ENCODE peak calls at places on chromosome 18, in ten cellular contexts. One of them, this sample, is unnamed.

GRCh38 chr18:66727991-66728390 is 124.1 kb upstream of the CDH19 start:
- DNase-seq in mesendoderm: no peak
- DNase-seq in lung: no peak
- DNase-seq in A549: no peak
- DNase-seq in endothelial cell of umbilical vein: no peak
- DNase-seq in PC-9: no peak
- DNase-seq in CD4-positive, alpha-beta T cell: no peak
- DNase-seq in breast epithelium: no peak
- DNase-seq in HepG2: no peak
- DNase-seq in sigmoid colon: no peak
- DNase-seq in this sample: no peak

GRCh38 chr18:3603460-3604259 is 153.7 kb downstream of the TGIF1 start:
- DNase-seq in lung: no peak
- DNase-seq in A549: no peak
- DNase-seq in breast epithelium: no peak
- DNase-seq in HepG2: peak
- DNase-seq in sigmoid colon: peak
- DNase-seq in endothelial cell of umbilical vein: peak
- DNase-seq in CD4-positive, alpha-beta T cell: no peak
- DNase-seq in PC-9: peak
- DNase-seq in mesendoderm: peak
- DNase-seq in this sample: peak

GRCh38 chr18:45059695-45060094 is 379.0 kb downstream of the SETBP1 start:
- DNase-seq in lung: no peak
- DNase-seq in sigmoid colon: no peak
- DNase-seq in breast epithelium: no peak
- DNase-seq in mesendoderm: no peak
- DNase-seq in PC-9: no peak
- DNase-seq in HepG2: no peak
- DNase-seq in endothelial cell of umbilical vein: peak
- DNase-seq in A549: peak
- DNase-seq in CD4-positive, alpha-beta T cell: no peak
- DNase-seq in this sample: peak

GRCh38 chr18:58268849-58269248 is 224.8 kb downstream of the NEDD4L start:
- DNase-seq in A549: peak
- DNase-seq in breast epithelium: no peak
- DNase-seq in mesendoderm: peak
- DNase-seq in HepG2: no peak
- DNase-seq in endothelial cell of umbilical vein: peak
- DNase-seq in lung: no peak
- DNase-seq in PC-9: peak
- DNase-seq in CD4-positive, alpha-beta T cell: no peak
- DNase-seq in sigmoid colon: no peak
- DNase-seq in this sample: no peak

GRCh38 chr18:48632676-48633257 is 93.9 kb downstream of the CTIF start:
- DNase-seq in A549: no peak
- DNase-seq in lung: no peak
- DNase-seq in breast epithelium: no peak
- DNase-seq in mesendoderm: no peak
- DNase-seq in endothelial cell of umbilical vein: no peak
- DNase-seq in HepG2: peak
- DNase-seq in sigmoid colon: peak
- DNase-seq in CD4-positive, alpha-beta T cell: no peak
- DNase-seq in PC-9: no peak
- DNase-seq in this sample: no peak

GRCh38 chr18:9950289-9951016 is 36.6 kb downstream of the VAPA start:
- DNase-seq in lung: no peak
- DNase-seq in HepG2: no peak
- DNase-seq in CD4-positive, alpha-beta T cell: no peak
- DNase-seq in A549: no peak
- DNase-seq in PC-9: no peak
- DNase-seq in mesendoderm: no peak
- DNase-seq in endothelial cell of umbilical vein: no peak
- DNase-seq in sigmoid colon: no peak
- DNase-seq in breast epithelium: no peak
- DNase-seq in this sample: no peak

GRCh38 chr18:8657873-8658521 is 47.4 kb upstream of the MTCL1 start:
- DNase-seq in breast epithelium: no peak
- DNase-seq in CD4-positive, alpha-beta T cell: no peak
- DNase-seq in A549: no peak
- DNase-seq in endothelial cell of umbilical vein: no peak
- DNase-seq in lung: no peak
- DNase-seq in mesendoderm: peak
- DNase-seq in sigmoid colon: no peak
- DNase-seq in PC-9: no peak
- DNase-seq in HepG2: no peak
- DNase-seq in this sample: no peak

GRCh38 chr18:33115476-33115875 is 325.0 kb downstream of the CCDC178 start:
- DNase-seq in HepG2: no peak
- DNase-seq in A549: no peak
- DNase-seq in breast epithelium: no peak
- DNase-seq in lung: no peak
- DNase-seq in mesendoderm: no peak
- DNase-seq in CD4-positive, alpha-beta T cell: no peak
- DNase-seq in endothelial cell of umbilical vein: no peak
- DNase-seq in PC-9: no peak
- DNase-seq in sigmoid colon: no peak
- DNase-seq in this sample: no peak

GRCh38 chr18:34600118-34600517 is 110.0 kb upstream of the DTNA start:
- DNase-seq in mesendoderm: no peak
- DNase-seq in PC-9: no peak
- DNase-seq in endothelial cell of umbilical vein: peak
- DNase-seq in breast epithelium: no peak
- DNase-seq in A549: no peak
- DNase-seq in sigmoid colon: no peak
- DNase-seq in CD4-positive, alpha-beta T cell: no peak
- DNase-seq in HepG2: no peak
- DNase-seq in lung: no peak
- DNase-seq in this sample: no peak

GRCh38 chr18:70194227-70194890 is 11.1 kb downstream of the RTTN start:
- DNase-seq in HepG2: no peak
- DNase-seq in sigmoid colon: no peak
- DNase-seq in endothelial cell of umbilical vein: no peak
- DNase-seq in breast epithelium: no peak
- DNase-seq in CD4-positive, alpha-beta T cell: no peak
- DNase-seq in lung: no peak
- DNase-seq in A549: no peak
- DNase-seq in PC-9: no peak
- DNase-seq in mesendoderm: no peak
- DNase-seq in this sample: no peak

GRCh38 chr18:12086249-12086648 is 7.4 kb upstream of the ANKRD62 start:
- DNase-seq in sigmoid colon: no peak
- DNase-seq in PC-9: peak
- DNase-seq in breast epithelium: no peak
- DNase-seq in A549: no peak
- DNase-seq in mesendoderm: no peak
- DNase-seq in HepG2: no peak
- DNase-seq in lung: no peak
- DNase-seq in endothelial cell of umbilical vein: no peak
- DNase-seq in CD4-positive, alpha-beta T cell: no peak
- DNase-seq in this sample: no peak

GRCh38 chr18:75977069-75977468 is 518.0 kb downstream of the ZNF516 start:
- DNase-seq in mesendoderm: no peak
- DNase-seq in sigmoid colon: no peak
- DNase-seq in PC-9: no peak
- DNase-seq in breast epithelium: no peak
- DNase-seq in A549: no peak
- DNase-seq in endothelial cell of umbilical vein: no peak
- DNase-seq in HepG2: no peak
- DNase-seq in CD4-positive, alpha-beta T cell: no peak
- DNase-seq in lung: no peak
- DNase-seq in this sample: no peak

GRCh38 chr18:3458952-3459853 is 9.2 kb downstream of the TGIF1 start:
- DNase-seq in sigmoid colon: no peak
- DNase-seq in breast epithelium: no peak
- DNase-seq in PC-9: no peak
- DNase-seq in lung: no peak
- DNase-seq in mesendoderm: no peak
- DNase-seq in A549: no peak
- DNase-seq in endothelial cell of umbilical vein: peak
- DNase-seq in HepG2: no peak
- DNase-seq in CD4-positive, alpha-beta T cell: no peak
- DNase-seq in this sample: no peak

GRCh38 chr18:57095884-57096283 is 51.0 kb upstream of the BOD1L2 start:
- DNase-seq in sigmoid colon: no peak
- DNase-seq in mesendoderm: no peak
- DNase-seq in lung: no peak
- DNase-seq in A549: no peak
- DNase-seq in endothelial cell of umbilical vein: peak
- DNase-seq in PC-9: no peak
- DNase-seq in breast epithelium: no peak
- DNase-seq in HepG2: no peak
- DNase-seq in CD4-positive, alpha-beta T cell: no peak
- DNase-seq in this sample: no peak

GRCh38 chr18:50627594-50628542 is 68.0 kb downstream of the MAPK4 start:
- DNase-seq in breast epithelium: no peak
- DNase-seq in PC-9: no peak
- DNase-seq in CD4-positive, alpha-beta T cell: no peak
- DNase-seq in A549: no peak
- DNase-seq in endothelial cell of umbilical vein: no peak
- DNase-seq in sigmoid colon: peak
- DNase-seq in lung: no peak
- DNase-seq in mesendoderm: no peak
- DNase-seq in HepG2: no peak
- DNase-seq in this sample: no peak
- H3K27ac ChIP-seq in breast epithelium: no peak
- H3K27ac ChIP-seq in PC-9: no peak
- H3K27ac ChIP-seq in CD4-positive, alpha-beta T cell: no peak
- H3K27ac ChIP-seq in A549: no peak
- H3K27ac ChIP-seq in endothelial cell of umbilical vein: no peak
- H3K27ac ChIP-seq in sigmoid colon: peak
- H3K27ac ChIP-seq in lung: no peak
- H3K27ac ChIP-seq in mesendoderm: no peak
- H3K27ac ChIP-seq in HepG2: no peak
- H3K27ac ChIP-seq in this sample: no peak

GRCh38 chr18:7663305-7664023 is 96.3 kb downstream of the PTPRM start:
- DNase-seq in breast epithelium: no peak
- DNase-seq in A549: no peak
- DNase-seq in HepG2: no peak
- DNase-seq in mesendoderm: no peak
- DNase-seq in PC-9: no peak
- DNase-seq in lung: no peak
- DNase-seq in endothelial cell of umbilical vein: no peak
- DNase-seq in CD4-positive, alpha-beta T cell: no peak
- DNase-seq in sigmoid colon: no peak
- DNase-seq in this sample: no peak

GRCh38 chr18:7657050-7657449 is 89.9 kb downstream of the PTPRM start:
- DNase-seq in PC-9: no peak
- DNase-seq in endothelial cell of umbilical vein: no peak
- DNase-seq in A549: no peak
- DNase-seq in sigmoid colon: no peak
- DNase-seq in CD4-positive, alpha-beta T cell: no peak
- DNase-seq in HepG2: no peak
- DNase-seq in breast epithelium: no peak
- DNase-seq in lung: no peak
- DNase-seq in mesendoderm: no peak
- DNase-seq in this sample: no peak

GRCh38 chr18:7658701-7659100 is 91.6 kb downstream of the PTPRM start:
- DNase-seq in breast epithelium: no peak
- DNase-seq in sigmoid colon: no peak
- DNase-seq in CD4-positive, alpha-beta T cell: no peak
- DNase-seq in PC-9: no peak
- DNase-seq in HepG2: peak
- DNase-seq in lung: no peak
- DNase-seq in endothelial cell of umbilical vein: no peak
- DNase-seq in A549: no peak
- DNase-seq in mesendoderm: peak
- DNase-seq in this sample: no peak

GRCh38 chr18:7662866-7663265 is 95.8 kb downstream of the PTPRM start:
- DNase-seq in lung: no peak
- DNase-seq in HepG2: no peak
- DNase-seq in breast epithelium: no peak
- DNase-seq in A549: no peak
- DNase-seq in mesendoderm: no peak
- DNase-seq in PC-9: no peak
- DNase-seq in CD4-positive, alpha-beta T cell: no peak
- DNase-seq in endothelial cell of umbilical vein: no peak
- DNase-seq in sigmoid colon: no peak
- DNase-seq in this sample: no peak

DNA sequence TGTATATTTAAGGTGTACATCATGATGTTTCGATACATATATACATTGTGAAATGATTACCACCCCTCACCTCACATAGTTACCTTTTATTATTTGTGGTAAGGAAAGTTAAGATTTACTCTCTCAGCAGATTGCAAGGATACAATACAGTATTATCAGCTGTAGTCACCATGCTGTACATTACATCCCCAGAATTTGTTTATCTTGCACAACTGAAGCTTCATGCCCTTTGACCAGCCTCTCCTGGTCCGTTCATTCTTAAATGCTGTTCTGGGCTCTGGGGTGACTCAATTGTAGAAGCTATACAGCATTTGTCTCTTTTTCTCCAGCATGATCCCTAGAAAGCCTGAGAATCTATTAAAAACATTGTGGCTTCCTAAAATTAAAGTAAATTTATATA is 90.8 kb downstream of the PTPRM start:
- DNase-seq in CD4-positive, alpha-beta T cell: no peak
- DNase-seq in endothelial cell of umbilical vein: no peak
- DNase-seq in mesendoderm: no peak
- DNase-seq in A549: no peak
- DNase-seq in breast epithelium: no peak
- DNase-seq in PC-9: no peak
- DNase-seq in lung: no peak
- DNase-seq in HepG2: peak
- DNase-seq in sigmoid colon: no peak
- DNase-seq in this sample: no peak
- H3K27ac ChIP-seq in CD4-positive, alpha-beta T cell: no peak
- H3K27ac ChIP-seq in endothelial cell of umbilical vein: no peak
- H3K27ac ChIP-seq in mesendoderm: no peak
- H3K27ac ChIP-seq in A549: no peak
- H3K27ac ChIP-seq in breast epithelium: no peak
- H3K27ac ChIP-seq in PC-9: no peak
- H3K27ac ChIP-seq in lung: peak
- H3K27ac ChIP-seq in HepG2: no peak
- H3K27ac ChIP-seq in sigmoid colon: no peak
- H3K27ac ChIP-seq in this sample: no peak

GRCh38 chr18:26083099-26083498 is 7.3 kb downstream of the SS18 start:
- DNase-seq in lung: no peak
- DNase-seq in endothelial cell of umbilical vein: no peak
- DNase-seq in sigmoid colon: no peak
- DNase-seq in A549: no peak
- DNase-seq in PC-9: no peak
- DNase-seq in HepG2: no peak
- DNase-seq in CD4-positive, alpha-beta T cell: no peak
- DNase-seq in mesendoderm: no peak
- DNase-seq in breast epithelium: no peak
- DNase-seq in this sample: no peak
- H3K27ac ChIP-seq in lung: no peak
- H3K27ac ChIP-seq in endothelial cell of umbilical vein: no peak
- H3K27ac ChIP-seq in sigmoid colon: no peak
- H3K27ac ChIP-seq in A549: no peak
- H3K27ac ChIP-seq in PC-9: no peak
- H3K27ac ChIP-seq in HepG2: no peak
- H3K27ac ChIP-seq in CD4-positive, alpha-beta T cell: no peak
- H3K27ac ChIP-seq in mesendoderm: no peak
- H3K27ac ChIP-seq in breast epithelium: no peak
- H3K27ac ChIP-seq in this sample: no peak

DNA sequence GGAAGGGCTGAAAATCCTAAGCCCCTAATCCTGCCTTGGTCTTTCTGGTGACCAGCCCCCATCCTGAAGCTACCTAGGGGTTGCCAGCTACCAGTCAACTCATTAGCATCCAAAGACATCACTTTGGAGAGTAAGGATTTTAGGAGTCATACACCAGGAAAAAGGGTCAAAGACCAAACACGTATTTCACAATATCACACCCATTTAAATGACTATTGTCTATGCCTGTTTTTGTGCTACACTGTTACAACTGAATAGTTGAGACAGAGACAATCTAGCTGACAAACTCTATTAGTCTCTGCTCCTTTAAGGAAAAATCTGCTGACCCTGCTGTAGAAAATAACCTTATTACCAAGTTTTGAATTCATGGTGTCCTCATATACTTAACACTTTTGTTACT is 21.0 kb upstream of the RBBP8 start:
- DNase-seq in PC-9: no peak
- DNase-seq in mesendoderm: no peak
- DNase-seq in sigmoid colon: no peak
- DNase-seq in lung: no peak
- DNase-seq in HepG2: no peak
- DNase-seq in A549: no peak
- DNase-seq in endothelial cell of umbilical vein: no peak
- DNase-seq in CD4-positive, alpha-beta T cell: no peak
- DNase-seq in breast epithelium: no peak
- DNase-seq in this sample: no peak
- H3K27ac ChIP-seq in PC-9: peak
- H3K27ac ChIP-seq in mesendoderm: no peak
- H3K27ac ChIP-seq in sigmoid colon: no peak
- H3K27ac ChIP-seq in lung: no peak
- H3K27ac ChIP-seq in HepG2: no peak
- H3K27ac ChIP-seq in A549: no peak
- H3K27ac ChIP-seq in endothelial cell of umbilical vein: no peak
- H3K27ac ChIP-seq in CD4-positive, alpha-beta T cell: no peak
- H3K27ac ChIP-seq in breast epithelium: peak
- H3K27ac ChIP-seq in this sample: no peak

This sample was measured in SJSA1.